ENCODE peak calls at places on chromosomes 16 and 17, in eight cellular contexts. One of them, this sample, is unnamed.

GRCh38 chr16:70579648-70580630 is 56.3 kb downstream of the SF3B3 start:
- DNase-seq in HFFc6: no peak
- DNase-seq in nucleus accumbens: no peak
- DNase-seq in nephron progenitor cell: no peak
- DNase-seq in psoas muscle: peak
- DNase-seq in RWPE2: no peak
- DNase-seq in neural progenitor cell: no peak
- DNase-seq in stimulated activated CD8-positive, alpha-beta memory T cell treated with anti-CD3 and anti-CD28 coated beads, Interleukin-7, amount 100 ng/mL, for 24 hours: no peak
- DNase-seq in this sample: no peak

GRCh38 chr16:29940656-29941055 is 14.6 kb upstream of the KCTD13 start:
- DNase-seq in HFFc6: no peak
- DNase-seq in nucleus accumbens: no peak
- DNase-seq in nephron progenitor cell: no peak
- DNase-seq in psoas muscle: no peak
- DNase-seq in RWPE2: no peak
- DNase-seq in neural progenitor cell: no peak
- DNase-seq in stimulated activated CD8-positive, alpha-beta memory T cell treated with anti-CD3 and anti-CD28 coated beads, Interleukin-7, amount 100 ng/mL, for 24 hours: no peak
- DNase-seq in this sample: no peak

GRCh38 chr17:8740486-8740885 is 4.2 kb downstream of the CCDC42 start:
- DNase-seq in HFFc6: no peak
- DNase-seq in nucleus accumbens: no peak
- DNase-seq in nephron progenitor cell: no peak
- DNase-seq in psoas muscle: no peak
- DNase-seq in RWPE2: no peak
- DNase-seq in neural progenitor cell: peak
- DNase-seq in stimulated activated CD8-positive, alpha-beta memory T cell treated with anti-CD3 and anti-CD28 coated beads, Interleukin-7, amount 100 ng/mL, for 24 hours: peak
- DNase-seq in this sample: no peak

GRCh38 chr16:52467753-52468152 is 79.2 kb downstream of the TOX3 start:
- DNase-seq in HFFc6: no peak
- DNase-seq in nucleus accumbens: no peak
- DNase-seq in nephron progenitor cell: no peak
- DNase-seq in psoas muscle: no peak
- DNase-seq in RWPE2: no peak
- DNase-seq in neural progenitor cell: no peak
- DNase-seq in stimulated activated CD8-positive, alpha-beta memory T cell treated with anti-CD3 and anti-CD28 coated beads, Interleukin-7, amount 100 ng/mL, for 24 hours: no peak
- DNase-seq in this sample: no peak

GRCh38 chr16:3119701-3120408 is 7.5 kb downstream of the ZNF205 start:
- DNase-seq in HFFc6: no peak
- DNase-seq in nucleus accumbens: no peak
- DNase-seq in nephron progenitor cell: no peak
- DNase-seq in psoas muscle: no peak
- DNase-seq in RWPE2: no peak
- DNase-seq in neural progenitor cell: no peak
- DNase-seq in stimulated activated CD8-positive, alpha-beta memory T cell treated with anti-CD3 and anti-CD28 coated beads, Interleukin-7, amount 100 ng/mL, for 24 hours: no peak
- DNase-seq in this sample: no peak

GRCh38 chr16:86826931-86827330 is 248.6 kb downstream of the FOXL1 start:
- DNase-seq in HFFc6: peak
- DNase-seq in nucleus accumbens: no peak
- DNase-seq in nephron progenitor cell: peak
- DNase-seq in psoas muscle: no peak
- DNase-seq in RWPE2: peak
- DNase-seq in neural progenitor cell: peak
- DNase-seq in stimulated activated CD8-positive, alpha-beta memory T cell treated with anti-CD3 and anti-CD28 coated beads, Interleukin-7, amount 100 ng/mL, for 24 hours: no peak
- DNase-seq in this sample: no peak

GRCh38 chr16:13829712-13830304 is 90.1 kb upstream of the ERCC4 start:
- DNase-seq in HFFc6: no peak
- DNase-seq in nucleus accumbens: no peak
- DNase-seq in nephron progenitor cell: no peak
- DNase-seq in psoas muscle: no peak
- DNase-seq in RWPE2: no peak
- DNase-seq in neural progenitor cell: no peak
- DNase-seq in stimulated activated CD8-positive, alpha-beta memory T cell treated with anti-CD3 and anti-CD28 coated beads, Interleukin-7, amount 100 ng/mL, for 24 hours: no peak
- DNase-seq in this sample: peak

GRCh38 chr16:66705790-66706505 is 9.4 kb upstream of the CMTM4 start:
- DNase-seq in HFFc6: peak
- DNase-seq in nucleus accumbens: no peak
- DNase-seq in nephron progenitor cell: no peak
- DNase-seq in psoas muscle: peak
- DNase-seq in RWPE2: no peak
- DNase-seq in neural progenitor cell: no peak
- DNase-seq in stimulated activated CD8-positive, alpha-beta memory T cell treated with anti-CD3 and anti-CD28 coated beads, Interleukin-7, amount 100 ng/mL, for 24 hours: no peak
- DNase-seq in this sample: peak

GRCh38 chr17:78946631-78947030 is 21.4 kb upstream of the TIMP2 start:
- DNase-seq in HFFc6: no peak
- DNase-seq in nucleus accumbens: no peak
- DNase-seq in nephron progenitor cell: no peak
- DNase-seq in psoas muscle: no peak
- DNase-seq in RWPE2: no peak
- DNase-seq in neural progenitor cell: no peak
- DNase-seq in stimulated activated CD8-positive, alpha-beta memory T cell treated with anti-CD3 and anti-CD28 coated beads, Interleukin-7, amount 100 ng/mL, for 24 hours: no peak
- DNase-seq in this sample: no peak

GRCh38 chr17:35170968-35171771 is 23.0 kb downstream of the SLC35G3 start:
- DNase-seq in HFFc6: peak
- DNase-seq in nucleus accumbens: no peak
- DNase-seq in nephron progenitor cell: no peak
- DNase-seq in psoas muscle: no peak
- DNase-seq in RWPE2: no peak
- DNase-seq in neural progenitor cell: no peak
- DNase-seq in stimulated activated CD8-positive, alpha-beta memory T cell treated with anti-CD3 and anti-CD28 coated beads, Interleukin-7, amount 100 ng/mL, for 24 hours: no peak
- DNase-seq in this sample: no peak

GRCh38 chr17:29583324-29584248 is 5.9 kb downstream of the GIT1 start:
- DNase-seq in HFFc6: no peak
- DNase-seq in nucleus accumbens: no peak
- DNase-seq in nephron progenitor cell: no peak
- DNase-seq in psoas muscle: peak
- DNase-seq in RWPE2: peak
- DNase-seq in neural progenitor cell: no peak
- DNase-seq in stimulated activated CD8-positive, alpha-beta memory T cell treated with anti-CD3 and anti-CD28 coated beads, Interleukin-7, amount 100 ng/mL, for 24 hours: no peak
- DNase-seq in this sample: no peak

GRCh38 chr16:83878838-83879237 is 20.1 kb upstream of the MLYCD start:
- DNase-seq in HFFc6: peak
- DNase-seq in nucleus accumbens: no peak
- DNase-seq in nephron progenitor cell: no peak
- DNase-seq in psoas muscle: no peak
- DNase-seq in RWPE2: no peak
- DNase-seq in neural progenitor cell: peak
- DNase-seq in stimulated activated CD8-positive, alpha-beta memory T cell treated with anti-CD3 and anti-CD28 coated beads, Interleukin-7, amount 100 ng/mL, for 24 hours: no peak
- DNase-seq in this sample: peak

GRCh38 chr16:15858921-15859668 is 2.3 kb upstream of the MYH11 start:
- DNase-seq in HFFc6: no peak
- DNase-seq in nucleus accumbens: no peak
- DNase-seq in nephron progenitor cell: no peak
- DNase-seq in psoas muscle: no peak
- DNase-seq in RWPE2: no peak
- DNase-seq in neural progenitor cell: no peak
- DNase-seq in stimulated activated CD8-positive, alpha-beta memory T cell treated with anti-CD3 and anti-CD28 coated beads, Interleukin-7, amount 100 ng/mL, for 24 hours: no peak
- DNase-seq in this sample: no peak

GRCh38 chr17:72972263-72972951 is 120.1 kb downstream of the SLC39A11 start:
- DNase-seq in HFFc6: no peak
- DNase-seq in nucleus accumbens: no peak
- DNase-seq in nephron progenitor cell: no peak
- DNase-seq in psoas muscle: no peak
- DNase-seq in RWPE2: no peak
- DNase-seq in neural progenitor cell: no peak
- DNase-seq in stimulated activated CD8-positive, alpha-beta memory T cell treated with anti-CD3 and anti-CD28 coated beads, Interleukin-7, amount 100 ng/mL, for 24 hours: no peak
- DNase-seq in this sample: no peak

GRCh38 chr17:82228842-82229685 is at the start of gene SLC16A3:
- DNase-seq in HFFc6: peak
- DNase-seq in nucleus accumbens: no peak
- DNase-seq in nephron progenitor cell: peak
- DNase-seq in psoas muscle: peak
- DNase-seq in RWPE2: no peak
- DNase-seq in neural progenitor cell: peak
- DNase-seq in stimulated activated CD8-positive, alpha-beta memory T cell treated with anti-CD3 and anti-CD28 coated beads, Interleukin-7, amount 100 ng/mL, for 24 hours: no peak
- DNase-seq in this sample: no peak

GRCh38 chr17:77314601-77315000 is 173.8 kb downstream of the SEC14L1 start:
- DNase-seq in HFFc6: no peak
- DNase-seq in nucleus accumbens: no peak
- DNase-seq in nephron progenitor cell: no peak
- DNase-seq in psoas muscle: peak
- DNase-seq in RWPE2: peak
- DNase-seq in neural progenitor cell: no peak
- DNase-seq in stimulated activated CD8-positive, alpha-beta memory T cell treated with anti-CD3 and anti-CD28 coated beads, Interleukin-7, amount 100 ng/mL, for 24 hours: no peak
- DNase-seq in this sample: no peak

GRCh38 chr16:4315185-4316102 is at the start of gene GLIS2:
- DNase-seq in HFFc6: peak
- DNase-seq in nucleus accumbens: peak
- DNase-seq in nephron progenitor cell: peak
- DNase-seq in psoas muscle: peak
- DNase-seq in RWPE2: peak
- DNase-seq in neural progenitor cell: peak
- DNase-seq in stimulated activated CD8-positive, alpha-beta memory T cell treated with anti-CD3 and anti-CD28 coated beads, Interleukin-7, amount 100 ng/mL, for 24 hours: no peak
- DNase-seq in this sample: peak

GRCh38 chr17:66725956-66726355 is 109.0 kb upstream of the CACNG5 start:
- DNase-seq in HFFc6: no peak
- DNase-seq in nucleus accumbens: no peak
- DNase-seq in nephron progenitor cell: no peak
- DNase-seq in psoas muscle: no peak
- DNase-seq in RWPE2: peak
- DNase-seq in neural progenitor cell: no peak
- DNase-seq in stimulated activated CD8-positive, alpha-beta memory T cell treated with anti-CD3 and anti-CD28 coated beads, Interleukin-7, amount 100 ng/mL, for 24 hours: no peak
- DNase-seq in this sample: no peak

This sample was measured in SJCRH30.